ENCODE peak calls at places on chromosomes 3 and 15, in six cellular contexts. D is mesenchymal stem cell, A is IMR-90, X is neuronal stem cell, J is H1, B is H9. G is an unnamed sample.

GRCh38 chr15:82646250-82647044 is 716 bp downstream of the CPEB1 start:
- DNase-seq in D (no peak), A (no peak), X (no peak), J (peak; percentile 76), B (peak; percentile 76), G (peak; percentile 44)

GRCh38 chr3:111080357-111080937 is 8.8 kb downstream of the NECTIN3 start:
- DNase-seq in D (peak; percentile 60), A (peak; percentile 78), X (no peak), J (no peak), B (no peak), G (peak; percentile 48)

GRCh38 chr3:89314454-89314853 is 207.0 kb downstream of the EPHA3 start:
- DNase-seq in D (peak; percentile 58), A (peak; percentile 44), X (no peak), J (no peak), B (peak; percentile 34), G (peak; percentile 84)

GRCh38 chr3:99765042-99765942 is 52.4 kb upstream of the CMSS1 start:
- DNase-seq in D (peak; percentile 10), A (peak; percentile 73), X (no peak), J (no peak), B (no peak), G (no peak)

GRCh38 chr3:36813320-36813719 is 49.0 kb upstream of the DCLK3 start:
- DNase-seq in D (no peak), A (no peak), X (no peak), J (no peak), B (no peak), G (no peak)

GRCh38 chr15:83010709-83011270 is 649 bp downstream of the C15orf40 start:
- DNase-seq in D (peak; percentile 82), A (peak; percentile 78), X (peak; percentile 49), J (peak; percentile 78), B (peak; percentile 70), G (peak; percentile 87)

GRCh38 chr3:98545940-98546339 is 14.2 kb downstream of the GPR15 start:
- DNase-seq in D (no peak), A (no peak), X (no peak), J (no peak), B (no peak), G (no peak)

GRCh38 chr3:46670891-46671427 is 22.5 kb downstream of the ALS2CL start:
- DNase-seq in D (no peak), A (no peak), X (no peak), J (peak; percentile 41), B (peak; percentile 21), G (no peak)

GRCh38 chr3:122350814-122351418 is 25.9 kb downstream of the CSTA start:
- DNase-seq in D (peak; percentile 4), A (peak; percentile 87), X (no peak), J (no peak), B (no peak), G (no peak)

GRCh38 chr3:156611870-156612494 is 57.1 kb upstream of the SSR3 start:
- DNase-seq in D (no peak), A (no peak), X (no peak), J (no peak), B (no peak), G (peak; percentile 58)

GRCh38 chr3:188262913-188263683 is 109.1 kb downstream of the LPP start:
- DNase-seq in D (peak; percentile 91), A (peak; percentile 83), X (no peak), J (no peak), B (no peak), G (no peak)

GRCh38 chr3:129184396-129184656 is 630 bp upstream of the CNBP start:
- DNase-seq in D (no peak), A (no peak), X (no peak), J (no peak), B (no peak), G (no peak)

GRCh38 chr3:150503402-150504099 is 42.7 kb downstream of the SERP1 start:
- DNase-seq in D (no peak), A (no peak), X (no peak), J (no peak), B (peak; percentile 56), G (peak; percentile 51)

GRCh38 chr15:61831505-61831921 is 228.7 kb downstream of the VPS13C start:
- DNase-seq in D (no peak), A (no peak), X (no peak), J (no peak), B (no peak), G (peak; percentile 27)

GRCh38 chr3:141076821-141077571 is 25.8 kb downstream of the SPSB4 start:
- DNase-seq in D (peak; percentile 86), A (peak; percentile 52), X (no peak), J (no peak), B (peak; percentile 61), G (peak; percentile 66)

GRCh38 chr3:177451940-177452484 is 254.7 kb upstream of the TBL1XR1 start:
- DNase-seq in D (peak; percentile 88), A (peak; percentile 72), X (no peak), J (no peak), B (no peak), G (no peak)

GRCh38 chr3:67094769-67095168 is 96.7 kb downstream of the KBTBD8 start:
- DNase-seq in D (peak; percentile 48), A (peak; percentile 41), X (no peak), J (no peak), B (no peak), G (no peak)

GRCh38 chr3:120854908-120855526 is 53.0 kb upstream of the STXBP5L start:
- DNase-seq in D (no peak), A (no peak), X (no peak), J (no peak), B (no peak), G (no peak)

GRCh38 chr15:68821190-68821897 is 649 bp upstream of the ANP32A start:
- DNase-seq in D (peak; percentile 13), A (no peak), X (peak; percentile 20), J (no peak), B (no peak), G (no peak)

GRCh38 chr3:144586382-144586781 is 614.8 kb downstream of the DIPK2A start:
- DNase-seq in D (peak; percentile 41), A (peak; percentile 66), X (no peak), J (no peak), B (no peak), G (no peak)

GRCh38 chr3:190064112-190064511 is 56.6 kb downstream of the P3H2 start:
- DNase-seq in D (peak; percentile 90), A (peak; percentile 95), X (no peak), J (no peak), B (no peak), G (no peak)

DNA sequence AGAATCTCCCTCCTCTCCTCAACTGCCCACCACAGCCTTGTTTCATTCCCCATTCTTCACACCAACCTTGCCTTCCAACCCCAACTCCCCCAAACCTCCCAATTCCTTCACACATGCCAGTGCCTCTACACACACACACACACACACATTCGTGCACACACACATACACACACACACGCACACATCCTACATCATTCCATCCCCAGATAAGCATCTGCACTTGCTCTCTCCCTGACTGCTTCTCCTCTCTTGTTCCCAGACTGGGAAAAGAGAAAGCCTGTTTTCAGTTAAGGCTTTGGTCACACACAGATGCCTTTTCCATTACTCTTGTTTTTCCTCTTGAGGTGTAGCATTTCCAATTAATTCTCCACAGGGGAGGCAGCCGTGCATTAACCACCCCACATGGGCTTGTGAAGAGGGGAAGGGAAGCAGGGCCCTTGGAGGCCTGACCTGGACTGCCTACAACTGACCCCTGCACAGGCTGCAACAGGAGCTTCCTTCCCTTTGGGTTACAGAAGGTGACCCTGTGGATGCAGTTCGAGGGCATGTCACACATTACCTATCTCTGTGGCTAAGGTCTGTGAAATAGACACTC is 32.0 kb upstream of the BOC start:
- DNase-seq in D (no peak), A (no peak), X (no peak), J (no peak), B (no peak), G (no peak)
- H3K27ac ChIP-seq in D (no peak overlapping the region), A (no peak overlapping the region), X (no peak overlapping the region), J (no peak overlapping the region), B (no peak overlapping the region), G (no peak overlapping the region)

DNA sequence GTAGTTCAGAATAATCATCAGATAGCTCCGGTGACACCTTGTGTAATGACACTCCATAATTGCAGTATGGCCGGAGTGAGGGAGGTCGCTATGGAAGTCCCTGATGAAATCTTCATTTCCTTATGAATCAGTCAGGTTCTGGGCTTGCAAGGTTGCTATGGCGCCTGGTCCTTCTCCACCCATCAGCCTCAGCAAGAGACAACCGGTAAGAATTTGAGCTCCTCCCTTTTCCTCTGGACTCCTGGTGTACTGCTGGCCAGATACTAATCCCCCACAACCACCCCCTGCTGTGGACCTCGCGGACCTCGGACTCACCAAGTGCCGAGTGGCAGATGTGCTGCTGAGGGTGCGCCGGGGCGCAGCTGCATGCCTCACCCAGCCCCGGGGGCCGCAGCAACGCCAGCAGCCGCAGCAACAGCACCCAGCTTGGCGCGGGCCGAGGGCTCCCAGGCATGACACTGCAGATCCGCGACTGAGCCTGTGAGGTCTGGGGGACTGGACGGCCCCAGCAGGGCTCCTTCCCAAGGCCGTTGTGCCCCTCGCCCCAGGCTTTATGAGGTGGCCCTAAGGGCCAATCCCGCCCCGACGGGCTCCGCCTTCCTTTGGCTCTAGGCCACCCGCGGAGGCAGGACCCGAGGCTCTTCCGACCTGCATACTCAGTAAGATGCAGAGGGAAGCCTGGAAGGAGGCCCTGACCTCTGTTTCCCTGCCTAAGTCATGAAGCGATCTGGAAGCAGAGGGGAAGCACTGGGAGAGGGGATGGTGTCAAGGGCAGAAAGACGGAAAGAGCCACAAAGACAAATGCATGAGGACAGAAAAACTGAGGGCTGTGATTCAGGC is at the start of gene TIMP4:
- DNase-seq in D (peak; percentile 46), A (peak; percentile 28), X (peak; percentile 14), J (peak; percentile 69), B (peak; percentile 63), G (peak; percentile 83)
- H4K8ac ChIP-seq in D (peak within 1 kb of the TSS; percentile 66), A (no peak within 1 kb of the TSS), X (peak within 1 kb of the TSS; percentile 7), J (peak within 1 kb of the TSS; percentile 75), B (no peak within 1 kb of the TSS), G (no peak within 1 kb of the TSS)

DNA sequence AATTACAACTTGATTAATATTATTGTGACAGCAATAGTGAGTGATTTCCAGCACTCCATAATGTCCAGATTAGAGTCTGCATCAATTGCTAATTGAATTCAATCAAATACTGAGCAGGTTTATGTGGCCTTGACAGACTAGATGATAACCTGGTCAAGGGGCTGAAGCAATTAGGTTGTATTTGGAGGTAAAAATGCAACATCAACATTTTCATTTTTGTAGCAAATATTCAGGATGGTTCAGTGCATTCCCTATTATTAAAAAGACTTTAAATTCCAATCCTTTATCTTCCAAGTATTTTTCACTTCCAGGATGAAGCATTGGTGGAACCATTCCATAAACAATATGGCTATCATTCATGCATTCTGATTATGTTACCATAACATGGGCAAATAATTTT is 120.4 kb downstream of the PLOD2 start:
- DNase-seq in D (no peak), A (no peak), X (no peak), J (no peak), B (no peak), G (no peak)
- H3K4me2 ChIP-seq in D (no peak overlapping the region), A (no peak overlapping the region), X (no peak overlapping the region), J (no peak overlapping the region), B (no peak overlapping the region), G (no peak overlapping the region)

GRCh38 chr3:126556637-126557414 is 1.9 kb downstream of the C3orf22 start:
- DNase-seq in D (no peak), A (no peak), X (no peak), J (peak; percentile 31), B (peak; percentile 24), G (no peak)

GRCh38 chr3:126557415-126557745 is 1.4 kb downstream of the C3orf22 start:
- DNase-seq in D (no peak), A (no peak), X (no peak), J (peak; percentile 39), B (peak; percentile 22), G (no peak)

GRCh38 chr3:126554560-126555525 is 3.9 kb downstream of the C3orf22 start:
- DNase-seq in D (no peak), A (no peak), X (no peak), J (peak; percentile 38), B (peak; percentile 25), G (no peak)

GRCh38 chr3:126557761-126558160 is 971 bp downstream of the C3orf22 start:
- DNase-seq in D (no peak), A (no peak), X (no peak), J (no peak), B (peak; percentile 34), G (peak; percentile 20)

GRCh38 chr3:126555795-126556636 is 2.7 kb downstream of the C3orf22 start:
- DNase-seq in D (no peak), A (no peak), X (no peak), J (peak; percentile 39), B (peak; percentile 22), G (no peak)
- H3K27ac ChIP-seq in D (no peak overlapping the region), A (no peak overlapping the region), X (no peak overlapping the region), J (no peak overlapping the region), B (no peak overlapping the region), G (no peak overlapping the region)